ENCODE peak calls at places on chromosomes 11 and 22, in five cellular contexts. B is A549, I is GM12878, V is K562, X is HepG2. M is an unnamed sample.

GRCh38 chr22:35620624-35621245 is 3.6 kb upstream of the MB start:
- DNase-seq in B (no peak), I (no peak), V (no peak), X (no peak), M (peak)

GRCh38 chr22:49751968-49752597 is 75.6 kb downstream of the BRD1 start:
- DNase-seq in B (no peak), I (no peak), V (peak), X (no peak), M (no peak)

GRCh38 chr11:127649958-127650357 is 649.4 kb upstream of the KIRREL3 start:
- DNase-seq in B (no peak), I (no peak), V (no peak), X (no peak), M (no peak)

GRCh38 chr11:67396258-67396581 is 4.4 kb downstream of the RAD9A start:
- DNase-seq in B (no peak), I (no peak), V (no peak), X (no peak), M (no peak)

GRCh38 chr11:1835671-1836010 is 851 bp downstream of the SYT8 start:
- DNase-seq in B (no peak), I (no peak), V (no peak), X (no peak), M (no peak)

GRCh38 chr11:35005156-35005780 is 88.8 kb downstream of the PDHX start:
- DNase-seq in B (no peak), I (no peak), V (no peak), X (no peak), M (no peak)

GRCh38 chr22:33000342-33001280 is 57.6 kb downstream of the SYN3 start:
- DNase-seq in B (peak), I (no peak), V (peak), X (peak), M (peak)

GRCh38 chr11:113397212-113397611 is 9.6 kb downstream of the ANKK1 start:
- DNase-seq in B (no peak), I (no peak), V (no peak), X (no peak), M (no peak)

GRCh38 chr11:76739798-76740197 is 43.4 kb upstream of the TSKU start:
- DNase-seq in B (no peak), I (no peak), V (no peak), X (no peak), M (no peak)

GRCh38 chr11:47688986-47689385 is 26.2 kb downstream of the AGBL2 start:
- DNase-seq in B (no peak), I (no peak), V (no peak), X (no peak), M (no peak)

GRCh38 chr11:434496-434895 is 7.3 kb downstream of the ANO9 start:
- DNase-seq in B (no peak), I (no peak), V (no peak), X (no peak), M (no peak)

GRCh38 chr11:90364527-90364926 is 141.7 kb upstream of the CHORDC1 start:
- DNase-seq in B (no peak), I (no peak), V (no peak), X (no peak), M (no peak)

GRCh38 chr11:33701302-33701701 is 676 bp upstream of the C11orf91 start:
- DNase-seq in B (no peak), I (no peak), V (no peak), X (no peak), M (no peak)

GRCh38 chr11:74025467-74026166 is 16.7 kb upstream of the UCP3 start:
- DNase-seq in B (no peak), I (no peak), V (no peak), X (no peak), M (no peak)

GRCh38 chr11:1526785-1527184 is 40.2 kb upstream of the MOB2 start:
- DNase-seq in B (no peak), I (no peak), V (no peak), X (no peak), M (no peak)

GRCh38 chr11:29780756-29781155 is 236.1 kb downstream of the KCNA4 start:
- DNase-seq in B (no peak), I (no peak), V (no peak), X (no peak), M (peak)

DNA sequence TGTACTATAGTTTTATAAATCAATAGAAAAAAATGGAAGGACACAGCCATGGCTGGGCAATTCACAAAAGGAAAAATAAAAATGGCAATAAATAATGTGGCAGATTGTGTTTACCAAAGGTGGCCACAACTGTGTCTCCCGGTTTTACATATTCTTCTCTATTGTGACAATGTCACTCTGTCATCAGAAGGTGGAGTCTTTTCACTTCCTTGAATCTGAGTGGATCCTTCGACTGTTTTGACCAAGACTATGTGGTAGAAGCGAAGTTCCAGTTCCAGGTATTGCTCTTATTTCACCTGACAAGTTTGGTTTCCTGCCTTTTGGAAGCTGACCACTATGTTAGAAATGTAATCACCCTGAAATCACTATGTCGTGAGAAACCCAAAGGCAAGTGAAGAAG is 31.0 kb upstream of the HSD17B12 start:
- DNase-seq in B (no peak), I (no peak), V (no peak), X (no peak), M (peak)
- TF ChIP-seq JUNB in B (no peak), I (no peak), V (no peak), X (no peak), M (no peak)

DNA sequence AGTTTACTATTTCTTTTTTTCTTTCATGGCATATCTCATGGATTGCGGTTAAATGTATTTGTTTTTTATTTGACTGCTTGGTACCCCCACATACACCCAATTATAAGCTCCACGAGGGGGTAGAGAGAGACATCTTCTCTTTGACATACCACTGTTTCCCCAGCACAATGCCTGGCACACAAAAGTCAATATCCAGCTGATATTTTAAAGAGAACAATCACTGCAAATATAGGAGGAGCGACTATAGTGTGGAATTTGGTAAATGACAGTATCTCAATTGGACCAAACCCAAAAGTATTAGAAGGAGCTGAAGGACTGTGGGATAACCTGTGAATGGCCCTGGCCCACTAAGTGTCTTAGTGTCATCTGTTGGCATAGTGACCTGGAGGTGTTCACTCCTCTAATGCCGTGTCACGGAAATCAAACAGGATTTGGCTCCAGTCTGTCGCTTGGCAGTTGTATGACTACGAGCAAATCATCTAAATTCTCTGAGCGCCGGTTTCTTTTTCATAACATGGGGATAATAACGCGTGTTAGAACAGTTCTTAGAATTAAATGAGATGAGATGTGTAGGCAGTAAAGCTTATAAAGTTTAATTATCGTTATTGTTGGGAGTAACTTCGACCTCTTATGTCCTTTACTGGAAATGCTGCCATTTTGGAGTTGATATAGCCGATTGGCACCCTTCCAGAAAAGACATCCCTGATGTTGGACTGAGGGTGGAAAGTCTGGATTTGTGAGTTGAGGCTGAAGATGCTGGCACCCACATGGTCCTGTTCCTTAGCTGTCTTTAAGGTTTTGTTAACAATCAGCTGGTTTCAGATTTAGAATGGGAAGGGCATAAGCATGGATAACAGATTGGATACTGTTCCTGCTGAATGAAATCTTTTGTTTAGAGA is 144.5 kb downstream of the DBX1 start:
- DNase-seq in B (no peak), I (no peak), V (no peak), X (no peak), M (no peak)
- TF ChIP-seq JUNB in B (no peak), I (no peak), V (no peak), X (no peak), M (no peak)

GRCh38 chr22:30742291-30743256 is 47.9 kb downstream of the OSBP2 start:
- DNase-seq in B (no peak), I (no peak), V (no peak), X (no peak), M (no peak)
- TF ChIP-seq JUNB in B (no peak), I (no peak), V (no peak), X (no peak), M (no peak)

DNA sequence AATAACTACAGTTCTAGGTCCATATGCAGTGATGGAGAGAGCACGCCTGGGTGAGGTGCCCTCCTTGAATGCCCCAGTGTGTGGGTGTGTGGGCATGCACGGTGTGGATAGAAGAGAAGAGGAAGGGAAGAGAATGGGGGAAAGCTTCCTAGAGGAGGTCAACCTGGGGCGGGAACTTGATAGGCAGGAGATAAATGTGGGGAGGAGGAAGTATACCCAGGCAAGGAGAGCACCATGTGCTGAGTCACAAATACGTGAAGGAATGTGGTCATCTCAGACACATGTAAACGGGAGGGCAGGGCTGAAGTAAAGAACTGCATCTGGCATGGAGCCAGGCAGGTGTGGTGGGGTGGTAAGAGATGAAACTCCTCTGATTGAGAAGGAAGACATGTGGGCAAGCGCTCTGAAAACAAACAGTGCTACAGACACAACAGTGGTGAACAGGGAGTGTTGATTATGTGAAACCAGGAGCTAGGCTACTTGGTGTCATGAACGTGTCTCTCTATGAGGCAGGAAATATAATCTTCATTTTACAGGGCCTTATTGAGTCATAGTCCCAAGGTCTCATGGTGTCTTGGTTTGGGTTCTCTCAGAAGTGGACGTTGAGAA is 61.5 kb upstream of the EED start:
- DNase-seq in B (no peak), I (peak), V (peak), X (no peak), M (no peak)
- TF ChIP-seq JUNB in B (no peak), I (no peak), V (no peak), X (no peak), M (no peak)

M was measured in GM23338.